ENCODE peak calls at places on chromosomes 2 and 18, in five cellular contexts. One of them, this sample, is unnamed.
A peak's percentile ranks its signal among the peaks of the same experiment; 100 is the strongest.

GRCh38 chr2:154067124-154067523 is 195.4 kb downstream of the GALNT13 start:
- DNase-seq in Peyer's patch: no peak
- DNase-seq in sigmoid colon: no peak
- DNase-seq in spleen: no peak
- DNase-seq in IMR-90: no peak
- DNase-seq in this sample: no peak

GRCh38 chr2:221965806-221966205 is 333.0 kb downstream of the PAX3 start:
- DNase-seq in sigmoid colon: no peak
- DNase-seq in IMR-90: no peak
- DNase-seq in spleen: no peak
- DNase-seq in Peyer's patch: no peak
- DNase-seq in this sample: no peak

GRCh38 chr2:84435331-84436081 is 23.6 kb downstream of the SUCLG1 start:
- DNase-seq in IMR-90: peak; percentile 93
- DNase-seq in spleen: no peak
- DNase-seq in sigmoid colon: no peak
- DNase-seq in Peyer's patch: no peak
- DNase-seq in this sample: no peak

GRCh38 chr2:218852911-218853667 is 6.5 kb upstream of the WNT6 start:
- DNase-seq in sigmoid colon: no peak
- DNase-seq in IMR-90: peak; percentile 52
- DNase-seq in Peyer's patch: peak; percentile 89
- DNase-seq in spleen: peak; percentile 81
- DNase-seq in this sample: peak; percentile 60

GRCh38 chr18:9869713-9870430 is 15.9 kb upstream of the TXNDC2 start:
- DNase-seq in IMR-90: peak; percentile 64
- DNase-seq in Peyer's patch: peak; percentile 59
- DNase-seq in spleen: no peak
- DNase-seq in sigmoid colon: no peak
- DNase-seq in this sample: no peak

GRCh38 chr2:222218786-222219185 is 80.0 kb downstream of the PAX3 start:
- DNase-seq in Peyer's patch: no peak
- DNase-seq in sigmoid colon: no peak
- DNase-seq in IMR-90: no peak
- DNase-seq in spleen: no peak
- DNase-seq in this sample: no peak

GRCh38 chr2:228401065-228401912 is 219.8 kb upstream of the SPHKAP start:
- DNase-seq in sigmoid colon: no peak
- DNase-seq in IMR-90: no peak
- DNase-seq in spleen: peak; percentile 51
- DNase-seq in Peyer's patch: no peak
- DNase-seq in this sample: no peak

GRCh38 chr18:10062292-10062940 is 148.6 kb downstream of the VAPA start:
- DNase-seq in IMR-90: peak; percentile 53
- DNase-seq in Peyer's patch: no peak
- DNase-seq in spleen: no peak
- DNase-seq in sigmoid colon: no peak
- DNase-seq in this sample: no peak

GRCh38 chr2:111032721-111033532 is 87.8 kb upstream of the BCL2L11 start:
- DNase-seq in IMR-90: peak; percentile 1
- DNase-seq in Peyer's patch: peak; percentile 88
- DNase-seq in sigmoid colon: no peak
- DNase-seq in spleen: no peak
- DNase-seq in this sample: no peak

GRCh38 chr2:190726255-190726654 is 77.4 kb downstream of the NAB1 start:
- DNase-seq in IMR-90: peak; percentile 7
- DNase-seq in Peyer's patch: no peak
- DNase-seq in spleen: no peak
- DNase-seq in sigmoid colon: no peak
- DNase-seq in this sample: no peak

GRCh38 chr18:24161304-24161703 is 22.4 kb downstream of the CABYR start:
- DNase-seq in IMR-90: no peak
- DNase-seq in spleen: no peak
- DNase-seq in sigmoid colon: no peak
- DNase-seq in Peyer's patch: no peak
- DNase-seq in this sample: no peak

GRCh38 chr18:7568426-7568825 is 1.3 kb downstream of the PTPRM start:
- DNase-seq in Peyer's patch: no peak
- DNase-seq in spleen: peak; percentile 82
- DNase-seq in sigmoid colon: peak; percentile 71
- DNase-seq in IMR-90: peak; percentile 20
- DNase-seq in this sample: no peak

GRCh38 chr18:7565677-7566076 is 1.4 kb upstream of the PTPRM start:
- DNase-seq in spleen: no peak
- DNase-seq in sigmoid colon: no peak
- DNase-seq in IMR-90: no peak
- DNase-seq in Peyer's patch: no peak
- DNase-seq in this sample: no peak

GRCh38 chr18:7567487-7568425 is 640 bp downstream of the PTPRM start:
- DNase-seq in spleen: peak; percentile 82
- DNase-seq in Peyer's patch: peak; percentile 56
- DNase-seq in IMR-90: peak; percentile 64
- DNase-seq in sigmoid colon: peak; percentile 83
- DNase-seq in this sample: peak; percentile 22

GRCh38 chr18:7566244-7566586 is 901 bp upstream of the PTPRM start:
- DNase-seq in sigmoid colon: no peak
- DNase-seq in spleen: no peak
- DNase-seq in IMR-90: no peak
- DNase-seq in Peyer's patch: no peak
- DNase-seq in this sample: no peak

DNA sequence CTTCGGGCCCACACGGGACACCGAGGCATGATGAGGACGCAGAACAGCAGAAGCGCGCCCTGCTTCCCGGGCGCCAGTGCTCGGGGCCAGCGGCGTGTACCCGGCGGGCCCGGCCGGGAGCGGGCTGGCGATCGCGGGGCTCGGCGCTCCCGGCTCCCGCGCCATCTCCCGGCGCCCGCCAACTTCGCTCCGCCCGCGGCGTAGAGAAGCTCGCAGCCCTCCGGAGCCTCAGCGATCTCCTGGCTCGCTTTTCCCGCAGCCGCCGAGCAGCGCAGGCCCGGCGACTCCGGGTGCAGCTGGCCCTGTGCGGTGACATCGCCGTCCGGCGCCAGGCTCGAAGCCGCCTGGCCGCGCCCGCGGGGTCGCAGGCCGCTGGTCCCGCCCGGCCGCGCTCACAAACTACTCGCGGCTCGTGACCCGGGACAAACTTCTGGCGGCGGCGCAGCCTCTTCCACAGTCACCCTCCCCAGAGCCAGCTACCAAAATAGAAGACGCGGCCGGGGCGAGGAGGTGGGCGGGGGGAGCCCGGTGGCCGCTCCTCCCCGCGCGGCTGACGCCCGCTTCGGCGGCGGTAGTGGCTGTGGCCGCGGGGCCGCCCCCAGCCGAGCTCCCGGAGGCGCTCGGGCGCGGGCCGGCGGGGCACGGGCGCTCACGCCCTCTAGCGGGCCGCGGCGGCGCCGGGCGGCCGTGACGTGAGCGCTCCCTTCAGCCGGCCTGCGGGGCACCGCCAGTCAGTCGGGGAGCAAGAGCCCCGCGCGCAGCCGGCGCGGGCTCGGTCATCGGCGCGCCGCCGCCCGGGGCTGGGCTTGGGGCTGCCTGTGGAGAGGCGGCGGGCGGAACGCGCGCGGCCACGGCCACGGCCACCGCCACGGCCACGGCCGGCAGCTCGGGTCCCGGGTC is at the start of gene PTPRM:
- DNase-seq in Peyer's patch: peak; percentile 81
- DNase-seq in sigmoid colon: peak; percentile 97
- DNase-seq in spleen: peak; percentile 90
- DNase-seq in IMR-90: peak; percentile 78
- DNase-seq in this sample: peak; percentile 80
- TF ChIP-seq POLR2A in Peyer's patch: peak; percentile 53
- TF ChIP-seq POLR2A in sigmoid colon: no peak
- TF ChIP-seq POLR2A in spleen: no peak
- TF ChIP-seq POLR2A in IMR-90: peak; percentile 70
- TF ChIP-seq POLR2A in this sample: peak; percentile 75

DNA sequence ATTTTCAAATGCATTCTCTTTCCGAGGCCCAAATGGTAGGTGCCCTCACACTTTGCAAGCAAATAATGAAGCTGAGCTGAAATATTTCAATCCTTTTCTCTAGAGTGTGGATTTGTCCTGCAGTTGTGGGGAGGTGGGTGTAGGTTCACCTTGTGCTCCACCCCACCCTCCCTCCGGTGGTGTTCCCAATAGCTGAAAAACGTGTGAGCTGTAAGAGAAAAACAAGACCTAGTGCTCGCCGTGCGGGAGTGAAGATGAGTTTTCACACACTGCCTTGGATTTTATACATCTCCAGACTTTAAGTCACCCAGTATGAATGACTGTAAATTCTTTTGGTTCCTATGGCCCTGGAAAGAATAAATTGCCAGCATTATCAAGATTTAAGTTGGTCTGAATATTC is 2.0 kb upstream of the SOX11 start:
- DNase-seq in sigmoid colon: no peak
- DNase-seq in Peyer's patch: no peak
- DNase-seq in IMR-90: peak; percentile 28
- DNase-seq in spleen: no peak
- DNase-seq in this sample: no peak
- H3K4me3 ChIP-seq in sigmoid colon: no peak overlapping the region
- H3K4me3 ChIP-seq in Peyer's patch: no peak overlapping the region
- H3K4me3 ChIP-seq in IMR-90: peak overlapping the region; percentile 89
- H3K4me3 ChIP-seq in spleen: no peak overlapping the region
- H3K4me3 ChIP-seq in this sample: no peak overlapping the region

GRCh38 chr18:63155169-63155852 is 164.3 kb downstream of the BCL2 start:
- DNase-seq in sigmoid colon: peak; percentile 76
- DNase-seq in IMR-90: no peak
- DNase-seq in spleen: peak; percentile 91
- DNase-seq in Peyer's patch: peak; percentile 94
- DNase-seq in this sample: peak; percentile 64
- TF ChIP-seq POLR2A in sigmoid colon: no peak
- TF ChIP-seq POLR2A in IMR-90: no peak
- TF ChIP-seq POLR2A in spleen: no peak
- TF ChIP-seq POLR2A in Peyer's patch: no peak
- TF ChIP-seq POLR2A in this sample: no peak

GRCh38 chr2:74379851-74380789 is at the start of gene DCTN1:
- DNase-seq in sigmoid colon: peak; percentile 74
- DNase-seq in spleen: no peak
- DNase-seq in IMR-90: peak; percentile 80
- DNase-seq in Peyer's patch: peak; percentile 67
- DNase-seq in this sample: peak; percentile 37
- H3K4me3 ChIP-seq in sigmoid colon: peak within 1 kb of the TSS; percentile 45
- H3K4me3 ChIP-seq in spleen: peak within 1 kb of the TSS; percentile 33
- H3K4me3 ChIP-seq in IMR-90: peak within 1 kb of the TSS; percentile 49
- H3K4me3 ChIP-seq in Peyer's patch: peak within 1 kb of the TSS; percentile 28
- H3K4me3 ChIP-seq in this sample: peak within 1 kb of the TSS; percentile 37

DNA sequence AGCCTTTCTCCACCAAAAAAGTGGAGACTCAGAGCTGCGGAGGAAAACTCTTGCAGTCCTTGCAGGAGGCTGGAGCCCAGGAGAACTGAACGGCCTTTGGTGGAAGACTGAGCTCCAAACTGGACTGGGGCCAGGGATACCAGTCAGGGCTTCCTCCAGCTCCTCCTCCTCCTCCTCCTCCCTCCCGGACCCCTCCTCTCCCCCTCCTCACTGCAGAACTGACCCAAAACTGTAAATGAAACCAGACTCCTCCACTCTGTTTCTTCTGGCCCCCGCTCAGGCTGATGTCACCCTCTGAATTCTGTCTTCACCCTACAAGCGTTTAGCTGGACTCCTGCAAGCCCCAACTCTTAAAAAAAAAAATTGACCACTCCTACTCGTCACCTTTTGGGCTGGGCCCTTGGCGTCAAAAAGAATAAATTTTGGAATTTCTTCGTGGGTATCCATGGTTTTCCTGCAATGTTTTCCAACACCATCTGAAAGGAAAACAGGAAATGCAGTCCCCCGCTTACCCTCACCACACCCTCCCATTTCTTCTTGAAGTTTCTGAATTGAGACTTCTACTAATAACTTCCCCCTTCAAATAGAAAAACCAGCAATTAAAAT is at the start of gene COL6A3:
- DNase-seq in spleen: no peak
- DNase-seq in IMR-90: peak; percentile 98
- DNase-seq in Peyer's patch: peak; percentile 60
- DNase-seq in sigmoid colon: peak; percentile 94
- DNase-seq in this sample: peak; percentile 83
- TF ChIP-seq POLR2A in spleen: no peak
- TF ChIP-seq POLR2A in IMR-90: peak; percentile 98
- TF ChIP-seq POLR2A in Peyer's patch: no peak
- TF ChIP-seq POLR2A in sigmoid colon: peak; percentile 56
- TF ChIP-seq POLR2A in this sample: no peak

GRCh38 chr2:127022817-127023216 is 84.1 kb downstream of the BIN1 start:
- DNase-seq in spleen: no peak
- DNase-seq in Peyer's patch: no peak
- DNase-seq in sigmoid colon: no peak
- DNase-seq in IMR-90: no peak
- DNase-seq in this sample: no peak

GRCh38 chr2:127025357-127026062 is 81.4 kb downstream of the BIN1 start:
- DNase-seq in Peyer's patch: peak; percentile 87
- DNase-seq in spleen: peak; percentile 89
- DNase-seq in IMR-90: peak; percentile 89
- DNase-seq in sigmoid colon: peak; percentile 86
- DNase-seq in this sample: peak; percentile 43

GRCh38 chr2:127023504-127023903 is 83.5 kb downstream of the BIN1 start:
- DNase-seq in Peyer's patch: no peak
- DNase-seq in sigmoid colon: no peak
- DNase-seq in IMR-90: no peak
- DNase-seq in spleen: no peak
- DNase-seq in this sample: no peak

GRCh38 chr2:127027715-127028114 is 79.2 kb downstream of the BIN1 start:
- DNase-seq in Peyer's patch: no peak
- DNase-seq in IMR-90: no peak
- DNase-seq in sigmoid colon: no peak
- DNase-seq in spleen: no peak
- DNase-seq in this sample: no peak

GRCh38 chr2:127024769-127025356 is 82.1 kb downstream of the BIN1 start:
- DNase-seq in IMR-90: peak; percentile 40
- DNase-seq in sigmoid colon: peak; percentile 72
- DNase-seq in Peyer's patch: no peak
- DNase-seq in spleen: peak; percentile 76
- DNase-seq in this sample: no peak
- H3K4me3 ChIP-seq in IMR-90: peak overlapping the region; percentile 36
- H3K4me3 ChIP-seq in sigmoid colon: peak overlapping the region; percentile 47
- H3K4me3 ChIP-seq in Peyer's patch: peak overlapping the region; percentile 51
- H3K4me3 ChIP-seq in spleen: peak overlapping the region; percentile 46
- H3K4me3 ChIP-seq in this sample: peak overlapping the region; percentile 58

DNA sequence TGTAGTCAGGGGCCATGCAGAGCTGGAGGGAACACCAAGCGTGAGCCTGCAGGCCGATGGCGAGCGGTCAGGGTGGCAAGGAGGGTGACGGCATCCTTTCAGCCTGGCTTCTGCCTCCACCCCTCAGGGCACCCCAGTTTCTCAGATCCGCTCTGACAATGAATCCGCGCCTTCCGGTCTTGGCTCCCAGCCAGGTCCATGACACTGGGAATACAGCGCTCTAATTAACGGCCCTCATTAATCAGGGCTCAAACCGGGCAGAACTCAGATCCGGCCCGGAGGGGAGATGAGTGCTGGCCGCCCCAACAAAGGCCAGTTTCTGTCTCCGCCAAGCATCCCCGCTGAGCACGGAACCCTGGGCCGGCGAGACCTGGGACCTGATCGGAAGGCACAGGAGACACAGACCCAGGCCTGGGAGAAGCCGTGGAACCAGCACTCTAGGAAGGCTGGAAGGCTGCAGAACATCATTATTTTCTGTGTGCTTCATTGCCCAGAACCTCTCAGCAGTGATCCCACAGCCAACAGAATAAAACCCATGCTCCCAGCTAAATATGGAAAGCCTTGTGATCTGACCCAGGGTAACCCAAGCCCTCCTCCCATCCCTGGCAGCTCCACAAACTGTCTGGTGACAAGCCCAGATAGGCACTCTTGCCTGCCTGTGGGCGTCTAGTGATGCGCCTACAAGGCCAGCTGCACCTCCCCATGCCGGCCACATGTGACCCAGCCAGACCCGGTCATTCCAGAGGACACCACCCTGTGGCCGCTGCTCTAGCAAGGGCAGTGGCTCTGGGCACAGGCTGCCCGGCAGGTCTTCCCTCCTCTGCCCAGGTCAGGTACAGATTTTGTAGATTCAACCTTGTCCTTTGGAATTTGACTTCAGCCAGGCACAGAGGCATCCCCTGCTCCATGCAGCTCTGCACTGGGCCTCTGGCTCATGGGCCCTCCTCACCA is 438.7 kb upstream of the MYT1L start:
- DNase-seq in Peyer's patch: no peak
- DNase-seq in IMR-90: no peak
- DNase-seq in sigmoid colon: peak; percentile 86
- DNase-seq in spleen: peak; percentile 71
- DNase-seq in this sample: no peak
- TF ChIP-seq POLR2A in Peyer's patch: no peak
- TF ChIP-seq POLR2A in IMR-90: no peak
- TF ChIP-seq POLR2A in sigmoid colon: no peak
- TF ChIP-seq POLR2A in spleen: no peak
- TF ChIP-seq POLR2A in this sample: no peak

This sample was measured in tibial nerve.